ENCODE peak calls at places on chromosomes 11 and 22, in five cellular contexts. L is upper lobe of left lung, V is K562, E is GM12878, T is HCT116. H is an unnamed sample.

GRCh38 chr22:24445481-24446290 is 18.3 kb downstream of the ADORA2A start:
- ATAC-seq in L (no peak), V (peak; percentile 80), E (peak; percentile 52), T (no peak), H (no peak)

GRCh38 chr11:80109031-80109430 is 668.2 kb upstream of the TENM4 start:
- ATAC-seq in L (no peak), V (no peak), E (no peak), T (no peak), H (no peak)

GRCh38 chr11:61472868-61473267 is 35.7 kb upstream of the LRRC10B start:
- ATAC-seq in L (no peak), V (no peak), E (no peak), T (no peak), H (peak; percentile 60)

GRCh38 chr11:3860360-3860759 is 4.9 kb downstream of the STIM1 start:
- ATAC-seq in L (no peak), V (no peak), E (no peak), T (no peak), H (no peak)

GRCh38 chr22:20324139-20324516 is 4.3 kb upstream of the DGCR6L start:
- ATAC-seq in L (no peak), V (no peak), E (no peak), T (no peak), H (no peak)

GRCh38 chr22:22681221-22681739 is 36.9 kb downstream of the GGTLC2 start:
- ATAC-seq in L (no peak), V (peak; percentile 2), E (no peak), T (no peak), H (no peak)

GRCh38 chr22:40204331-40205116 is 26.8 kb downstream of the TNRC6B start:
- ATAC-seq in L (no peak), V (no peak), E (no peak), T (no peak), H (peak; percentile 74)

GRCh38 chr11:11463397-11463796 is 110.3 kb upstream of the CSNK2A3 start:
- ATAC-seq in L (no peak), V (no peak), E (no peak), T (no peak), H (no peak)

GRCh38 chr22:28808716-28809355 is 8.5 kb upstream of the XBP1 start:
- ATAC-seq in L (no peak), V (no peak), E (no peak), T (no peak), H (no peak)

DNA sequence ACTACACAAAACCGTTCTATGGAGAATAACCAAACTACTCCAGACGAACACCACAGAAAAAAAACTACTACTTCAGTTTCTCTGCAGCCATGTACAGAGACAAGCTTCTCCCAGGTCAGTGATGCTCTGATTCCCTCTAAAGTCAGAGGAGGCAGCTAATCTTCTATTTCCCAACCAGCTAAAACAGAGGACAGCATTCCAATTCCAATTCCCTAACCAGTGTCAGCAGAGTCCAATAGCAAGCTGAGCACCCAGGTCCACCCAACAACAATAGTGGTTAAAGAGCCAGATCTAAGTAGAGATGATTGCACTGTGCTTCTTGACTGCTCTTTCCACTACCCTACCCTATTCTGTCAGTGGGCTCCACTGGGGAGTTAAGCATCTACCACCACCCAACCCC is 6.7 kb downstream of the XKR3 start:
- ATAC-seq in L (no peak), V (peak; percentile 47), E (no peak), T (no peak), H (no peak)
- H3K9me3 ChIP-seq in L (no peaks in the 10 kb centered on the region), V (no peaks in the 10 kb centered on the region), E (no peaks in the 10 kb centered on the region), T (no peaks in the 10 kb centered on the region), H (no peaks in the 10 kb centered on the region)

GRCh38 chr22:38741166-38741565 is 14.6 kb downstream of the SUN2 start:
- ATAC-seq in L (no peak), V (no peak), E (no peak), T (no peak), H (no peak)

GRCh38 chr22:38740754-38741153 is 15.0 kb downstream of the SUN2 start:
- ATAC-seq in L (no peak), V (no peak), E (no peak), T (no peak), H (no peak)

GRCh38 chr22:38741576-38741975 is 14.2 kb downstream of the SUN2 start:
- ATAC-seq in L (no peak), V (no peak), E (no peak), T (no peak), H (no peak)

GRCh38 chr22:38739300-38740055 is 16.3 kb downstream of the SUN2 start:
- ATAC-seq in L (no peak), V (no peak), E (no peak), T (no peak), H (no peak)

GRCh38 chr22:38740116-38740723 is 15.6 kb downstream of the SUN2 start:
- ATAC-seq in L (no peak), V (no peak), E (no peak), T (no peak), H (no peak)
- H3K27ac ChIP-seq in L (no peak overlapping the region), V (no peak overlapping the region), E (no peak overlapping the region), T (no peak overlapping the region), H (peak overlapping the region; percentile 3)

DNA sequence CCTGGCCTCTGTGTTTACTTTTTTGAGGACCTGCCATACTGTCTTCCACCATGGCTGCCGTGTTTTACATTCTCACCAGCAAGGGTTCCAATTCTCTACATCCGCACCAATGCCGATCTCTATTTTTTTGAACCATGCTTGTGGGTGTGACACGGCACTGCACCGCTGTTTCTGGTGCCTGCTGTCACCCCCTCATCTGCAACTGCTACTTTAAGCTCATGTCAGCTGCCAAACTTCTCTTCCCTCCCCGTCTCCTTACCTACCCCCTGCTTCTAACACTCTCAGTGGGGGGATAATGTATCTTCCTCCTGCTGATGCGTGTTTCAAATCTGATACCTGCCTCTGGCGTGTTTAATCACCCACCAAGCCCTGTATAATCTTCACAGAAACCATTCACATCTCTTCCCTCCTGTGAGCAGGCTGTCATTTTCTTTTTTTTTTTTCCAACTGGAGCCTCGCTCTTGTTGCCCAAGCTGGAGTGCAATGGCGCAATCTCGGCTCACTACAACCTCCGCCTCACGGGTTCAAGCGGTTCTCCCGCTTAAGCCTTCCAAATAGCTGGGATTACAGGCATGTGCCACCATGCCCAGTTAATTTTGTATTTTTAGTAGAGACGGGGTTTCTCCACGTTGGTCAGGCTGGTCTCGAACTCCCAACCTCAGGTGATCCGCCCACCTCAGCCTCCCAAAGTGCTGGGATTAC is 2.8 kb downstream of the SLC25A18 start:
- ATAC-seq in L (no peak), V (no peak), E (no peak), T (no peak), H (no peak)
- TF ChIP-seq POLR2AphosphoS5 in L (no peak), V (no peak), E (no peak), T (no peak), H (no peak)

GRCh38 chr11:70581991-70582885 is 183.9 kb downstream of the CTTN start:
- ATAC-seq in L (no peak), V (peak; percentile 47), E (no peak), T (no peak), H (no peak)
- H3K9me3 ChIP-seq in L (no peaks in the 10 kb centered on the region), V (no peaks in the 10 kb centered on the region), E (no peaks in the 10 kb centered on the region), T (no peaks in the 10 kb centered on the region), H (no peaks in the 10 kb centered on the region)

GRCh38 chr11:6681505-6681904 is 1.6 kb downstream of the MRPL17 start:
- ATAC-seq in L (no peak), V (no peak), E (no peak), T (no peak), H (no peak)

GRCh38 chr11:6682936-6683861 is at the start of gene MRPL17:
- ATAC-seq in L (peak; percentile 100), V (peak; percentile 94), E (peak; percentile 94), T (peak; percentile 96), H (peak; percentile 99)

GRCh38 chr11:6682591-6682935 is 577 bp downstream of the MRPL17 start:
- ATAC-seq in L (no peak), V (peak; percentile 9), E (peak; percentile 14), T (no peak), H (no peak)

GRCh38 chr11:6686006-6686405 is 2.9 kb upstream of the MRPL17 start:
- ATAC-seq in L (no peak), V (no peak), E (no peak), T (no peak), H (no peak)

DNA sequence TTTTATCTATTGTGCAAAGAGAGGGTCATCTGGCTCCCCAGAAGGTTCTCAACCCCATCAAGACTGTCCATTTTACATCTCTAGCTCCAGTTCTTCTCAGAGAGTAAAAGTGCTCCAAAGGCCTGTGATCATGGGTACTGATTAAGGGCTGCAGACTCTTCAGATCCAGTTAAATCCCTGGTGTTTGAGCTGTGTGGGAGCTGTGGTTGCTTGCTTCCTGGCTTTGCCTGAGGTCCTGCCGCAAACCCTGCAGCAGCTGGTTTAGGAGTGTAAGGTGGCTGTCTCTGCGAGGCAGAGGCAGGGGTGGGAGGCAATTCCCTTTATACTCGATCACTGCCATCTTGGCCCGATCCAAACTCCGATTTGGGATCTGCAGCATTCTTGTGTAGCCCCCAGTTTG is 1.2 kb downstream of the MRPL17 start:
- ATAC-seq in L (no peak), V (peak; percentile 5), E (no peak), T (no peak), H (no peak)
- H3K27ac ChIP-seq in L (peak overlapping the region; percentile 92), V (peak overlapping the region; percentile 80), E (peak overlapping the region; percentile 83), T (no peak overlapping the region), H (peak overlapping the region; percentile 2)

GRCh38 chr22:33341611-33342010 is 283.4 kb upstream of the SYN3 start:
- ATAC-seq in L (peak; percentile 63), V (no peak), E (no peak), T (no peak), H (no peak)

GRCh38 chr22:33332538-33332937 is 274.4 kb upstream of the SYN3 start:
- ATAC-seq in L (no peak), V (no peak), E (no peak), T (no peak), H (no peak)

GRCh38 chr22:33335611-33336279 is 277.6 kb upstream of the SYN3 start:
- ATAC-seq in L (no peak), V (no peak), E (no peak), T (no peak), H (no peak)

DNA sequence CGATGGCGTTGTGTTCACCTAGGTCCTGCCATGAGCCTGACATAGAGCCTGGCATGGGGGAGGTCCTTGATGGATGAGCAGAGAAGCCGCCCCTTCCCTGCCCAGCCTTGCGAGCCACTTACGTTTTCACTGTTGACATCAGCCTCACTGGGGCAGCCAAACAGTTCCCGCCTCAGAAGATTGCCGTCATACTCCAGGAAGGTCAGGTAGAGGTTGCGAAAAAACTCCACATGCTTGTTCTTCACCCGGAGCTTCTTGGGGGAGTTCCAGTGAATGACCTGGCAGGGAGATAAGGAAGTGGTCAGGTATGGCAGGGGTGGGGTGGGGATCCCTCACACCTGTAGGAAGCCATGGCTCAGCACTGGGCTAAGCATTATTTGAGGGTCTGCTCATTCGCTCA is 279.3 kb upstream of the SYN3 start:
- ATAC-seq in L (peak; percentile 45), V (no peak), E (no peak), T (no peak), H (no peak)
- TF ChIP-seq POLR2AphosphoS5 in L (no peak), V (no peak), E (no peak), T (no peak), H (no peak)

DNA sequence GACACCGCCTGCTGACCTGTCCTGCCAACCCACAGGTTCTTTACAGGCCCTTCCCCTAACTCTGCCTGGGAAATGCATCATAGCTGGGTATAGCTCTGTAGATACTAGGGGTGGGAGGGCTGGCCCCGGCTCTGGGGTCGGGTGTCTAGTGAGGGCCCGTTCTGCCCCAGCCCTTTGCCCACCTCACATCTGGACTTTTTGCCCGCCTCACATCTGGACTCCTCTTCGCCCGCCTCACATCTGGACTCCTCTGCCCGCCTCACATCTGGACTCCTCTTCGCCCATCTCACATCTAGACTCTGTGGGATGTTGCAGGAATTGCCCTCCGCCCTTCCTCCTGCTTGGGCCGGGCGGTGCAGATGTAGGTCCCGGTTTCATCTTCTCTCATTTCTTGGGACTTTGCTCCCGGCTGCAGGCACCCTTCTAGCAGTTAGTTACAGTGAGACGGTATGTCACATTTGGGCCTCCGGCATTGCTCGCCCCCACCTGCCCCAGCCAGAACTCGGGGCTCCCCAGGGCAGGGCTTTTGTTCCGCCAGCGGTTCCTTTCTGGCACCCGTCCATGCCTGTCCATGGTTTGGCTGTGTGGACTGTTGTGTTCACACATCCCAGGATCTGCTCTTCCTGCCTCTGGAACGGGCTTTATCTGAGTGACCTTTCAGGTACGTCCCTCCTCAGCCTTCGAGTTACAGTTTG is 1153.7 kb downstream of the BRD1 start:
- ATAC-seq in L (no peak), V (no peak), E (no peak), T (no peak), H (no peak)
- H3K9me3 ChIP-seq in L (no peaks in the 10 kb centered on the region), V (no peaks in the 10 kb centered on the region), E (no peaks in the 10 kb centered on the region), T (peaks cover 5% of the 10 kb centered on the region), H (peaks cover 36% of the 10 kb centered on the region)

H was measured in gastroesophageal sphincter.